ENCODE peak calls at places on chromosomes 1 and 21, in four cellular contexts. One of them, this sample, is unnamed.

GRCh38 chr1:162236201-162236600 is 140.5 kb downstream of the SPATA46 start:
- DNase-seq in ovary: no peak
- DNase-seq in testis: no peak
- DNase-seq in breast epithelium: no peak
- DNase-seq in this sample: no peak

GRCh38 chr1:153679337-153680119 is 1.0 kb downstream of the NPR1 start:
- DNase-seq in ovary: peak; percentile 52
- DNase-seq in testis: no peak
- DNase-seq in breast epithelium: no peak
- DNase-seq in this sample: no peak

GRCh38 chr1:164743991-164744390 is 185.0 kb downstream of the PBX1 start:
- DNase-seq in ovary: no peak
- DNase-seq in testis: no peak
- DNase-seq in breast epithelium: no peak
- DNase-seq in this sample: no peak

GRCh38 chr1:53725238-53725689 is 13.7 kb downstream of the GLIS1 start:
- DNase-seq in ovary: no peak
- DNase-seq in testis: no peak
- DNase-seq in breast epithelium: no peak
- DNase-seq in this sample: no peak

GRCh38 chr21:15557925-15558324 is 171.9 kb upstream of the USP25 start:
- DNase-seq in ovary: no peak
- DNase-seq in testis: no peak
- DNase-seq in breast epithelium: no peak
- DNase-seq in this sample: no peak

GRCh38 chr1:15368888-15369287 is 40.8 kb upstream of the EFHD2 start:
- DNase-seq in testis: no peak
- DNase-seq in ovary: no peak
- DNase-seq in breast epithelium: no peak
- DNase-seq in this sample: no peak

GRCh38 chr1:224565186-224565585 is 50.9 kb upstream of the CNIH3 start:
- DNase-seq in breast epithelium: no peak
- DNase-seq in ovary: no peak
- DNase-seq in testis: no peak
- DNase-seq in this sample: no peak

GRCh38 chr1:20184997-20185833 is 681 bp upstream of the UBXN10 start:
- DNase-seq in ovary: no peak
- DNase-seq in breast epithelium: no peak
- DNase-seq in testis: no peak
- DNase-seq in this sample: no peak

GRCh38 chr1:27306892-27307850 is 14.8 kb upstream of the TMEM222 start:
- DNase-seq in breast epithelium: peak; percentile 28
- DNase-seq in testis: no peak
- DNase-seq in ovary: no peak
- DNase-seq in this sample: no peak

GRCh38 chr1:166952002-166952746 is 23.2 kb downstream of the ILDR2 start:
- DNase-seq in breast epithelium: no peak
- DNase-seq in testis: no peak
- DNase-seq in ovary: no peak
- DNase-seq in this sample: no peak

GRCh38 chr1:168408531-168409242 is 128.0 kb downstream of the TBX19 start:
- DNase-seq in testis: no peak
- DNase-seq in ovary: no peak
- DNase-seq in breast epithelium: no peak
- DNase-seq in this sample: no peak

GRCh38 chr1:8409107-8409506 is 91.2 kb downstream of the SLC45A1 start:
- DNase-seq in ovary: no peak
- DNase-seq in breast epithelium: no peak
- DNase-seq in testis: no peak
- DNase-seq in this sample: no peak

GRCh38 chr21:35394634-35395369 is 345.7 kb upstream of the RUNX1 start:
- DNase-seq in testis: no peak
- DNase-seq in breast epithelium: no peak
- DNase-seq in ovary: no peak
- DNase-seq in this sample: no peak

GRCh38 chr1:172955161-172955821 is 95.5 kb downstream of the TNFSF18 start:
- DNase-seq in breast epithelium: no peak
- DNase-seq in testis: no peak
- DNase-seq in ovary: no peak
- DNase-seq in this sample: no peak

GRCh38 chr1:36034692-36035091 is 49.2 kb upstream of the TEKT2 start:
- DNase-seq in breast epithelium: no peak
- DNase-seq in testis: no peak
- DNase-seq in ovary: no peak
- DNase-seq in this sample: no peak

GRCh38 chr1:162175393-162175792 is 105.9 kb downstream of the NOS1AP start:
- DNase-seq in ovary: no peak
- DNase-seq in testis: no peak
- DNase-seq in breast epithelium: no peak
- DNase-seq in this sample: no peak

GRCh38 chr1:205913451-205914204 is 29.6 kb downstream of the SLC26A9 start:
- DNase-seq in testis: peak; percentile 87
- DNase-seq in ovary: peak; percentile 37
- DNase-seq in breast epithelium: no peak
- DNase-seq in this sample: peak; percentile 85

GRCh38 chr1:56249244-56249643 is 330.1 kb downstream of the PLPP3 start:
- DNase-seq in ovary: no peak
- DNase-seq in testis: no peak
- DNase-seq in breast epithelium: no peak
- DNase-seq in this sample: no peak

GRCh38 chr1:5793516-5793915 is 198.7 kb downstream of the NPHP4 start:
- DNase-seq in ovary: no peak
- DNase-seq in breast epithelium: no peak
- DNase-seq in testis: no peak
- DNase-seq in this sample: no peak

GRCh38 chr1:2611621-2612437 is 21.0 kb downstream of the MMEL1 start:
- DNase-seq in ovary: no peak
- DNase-seq in testis: peak; percentile 9
- DNase-seq in breast epithelium: no peak
- DNase-seq in this sample: no peak

GRCh38 chr1:60129916-60130315 is 56.3 kb upstream of the C1orf87 start:
- DNase-seq in testis: no peak
- DNase-seq in breast epithelium: no peak
- DNase-seq in ovary: no peak
- DNase-seq in this sample: no peak

GRCh38 chr1:206573772-206574161 is 38.5 kb downstream of the EIF2D start:
- DNase-seq in testis: no peak
- DNase-seq in breast epithelium: no peak
- DNase-seq in ovary: no peak
- DNase-seq in this sample: no peak

GRCh38 chr1:190479028-190479427 is 1.4 kb upstream of the BRINP3 start:
- DNase-seq in ovary: no peak
- DNase-seq in breast epithelium: no peak
- DNase-seq in testis: no peak
- DNase-seq in this sample: no peak

GRCh38 chr21:43027846-43028731 is 47.5 kb downstream of the CBS start:
- DNase-seq in testis: no peak
- DNase-seq in ovary: no peak
- DNase-seq in breast epithelium: no peak
- DNase-seq in this sample: no peak

GRCh38 chr1:67630438-67631045 is 54.5 kb upstream of the GADD45A start:
- DNase-seq in breast epithelium: no peak
- DNase-seq in ovary: no peak
- DNase-seq in testis: no peak
- DNase-seq in this sample: no peak

GRCh38 chr1:220271706-220272046 is 577 bp downstream of the RAB3GAP2 start:
- DNase-seq in breast epithelium: no peak
- DNase-seq in ovary: peak; percentile 19
- DNase-seq in testis: no peak
- DNase-seq in this sample: no peak

GRCh38 chr1:46041974-46042373 is 90.5 kb downstream of the PIK3R3 start:
- DNase-seq in testis: no peak
- DNase-seq in breast epithelium: no peak
- DNase-seq in ovary: no peak
- DNase-seq in this sample: no peak

GRCh38 chr1:11059990-11060948 is at the start of gene SRM:
- DNase-seq in breast epithelium: peak; percentile 83
- DNase-seq in ovary: peak; percentile 89
- DNase-seq in testis: peak; percentile 93
- DNase-seq in this sample: peak; percentile 95

GRCh38 chr1:213604477-213604876 is 383.3 kb upstream of the PROX1 start:
- DNase-seq in testis: no peak
- DNase-seq in ovary: no peak
- DNase-seq in breast epithelium: no peak
- DNase-seq in this sample: no peak

GRCh38 chr21:34670962-34671348 is 2.2 kb downstream of the CLIC6 start:
- DNase-seq in ovary: no peak
- DNase-seq in testis: no peak
- DNase-seq in breast epithelium: no peak
- DNase-seq in this sample: no peak

DNA sequence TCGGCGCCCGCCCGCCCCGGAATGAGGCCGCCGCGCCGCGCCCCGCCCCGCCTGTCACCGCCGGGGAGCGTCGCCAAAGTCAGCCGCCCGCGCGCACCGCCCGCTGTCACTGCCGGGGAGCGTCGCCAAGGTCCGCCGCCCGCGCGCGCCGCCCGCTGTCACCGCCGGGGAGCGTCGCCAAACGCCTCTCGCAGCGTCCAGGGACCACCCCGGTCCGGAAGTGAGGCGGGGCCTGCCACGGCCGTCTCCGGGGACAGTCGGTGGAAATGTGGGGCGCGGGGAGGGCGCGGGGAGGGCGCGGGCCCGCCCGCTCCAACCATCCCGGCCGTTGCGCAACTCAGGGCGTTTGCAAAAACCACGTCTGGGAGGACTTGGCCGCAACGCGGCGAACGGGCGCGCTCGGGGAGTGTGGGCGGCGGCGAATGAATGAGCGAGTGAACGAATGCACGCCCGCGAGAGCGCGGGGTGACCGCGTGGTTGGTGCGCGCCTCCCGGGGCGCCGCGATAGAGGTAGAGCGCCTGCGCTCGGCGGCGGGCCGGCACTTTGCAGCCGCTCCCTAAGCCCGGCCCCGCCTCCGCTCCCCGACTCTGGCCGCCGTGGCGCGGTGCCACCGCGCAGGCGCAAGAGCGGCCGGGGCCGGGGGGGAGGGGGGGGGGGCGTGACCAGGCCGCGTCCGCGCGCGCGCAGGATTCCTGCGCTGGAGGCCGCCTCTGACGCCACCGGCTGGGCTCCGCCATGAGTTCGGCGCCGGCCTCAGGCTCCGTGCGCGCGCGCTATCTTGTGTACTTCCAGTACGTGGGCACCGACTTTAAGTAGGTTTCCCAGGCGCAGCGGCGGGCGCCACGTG is at the start of the genes ACAP3 and PUSL1:
- DNase-seq in breast epithelium: peak; percentile 83
- DNase-seq in testis: peak; percentile 88
- DNase-seq in ovary: peak; percentile 96
- DNase-seq in this sample: peak; percentile 89
- H3K27ac ChIP-seq in breast epithelium: peak within 1 kb of the TSS; percentile 90
- H3K27ac ChIP-seq in testis: peak within 1 kb of the TSS; percentile 91
- H3K27ac ChIP-seq in ovary: peak within 1 kb of the TSS; percentile 67
- H3K27ac ChIP-seq in this sample: peak within 1 kb of the TSS; percentile 99

GRCh38 chr1:65469889-65470340 is 49.4 kb downstream of the LEPR start:
- DNase-seq in testis: no peak
- DNase-seq in breast epithelium: no peak
- DNase-seq in ovary: no peak
- DNase-seq in this sample: no peak

GRCh38 chr1:65470766-65471165 is 50.3 kb downstream of the LEPR start:
- DNase-seq in testis: no peak
- DNase-seq in breast epithelium: no peak
- DNase-seq in ovary: no peak
- DNase-seq in this sample: no peak

GRCh38 chr1:65469126-65469888 is 48.8 kb downstream of the LEPR start:
- DNase-seq in breast epithelium: no peak
- DNase-seq in ovary: no peak
- DNase-seq in testis: no peak
- DNase-seq in this sample: no peak

GRCh38 chr1:65471213-65471833 is 50.9 kb downstream of the LEPR start:
- DNase-seq in testis: no peak
- DNase-seq in breast epithelium: no peak
- DNase-seq in ovary: no peak
- DNase-seq in this sample: no peak

GRCh38 chr1:65467536-65467935 is 47.1 kb downstream of the LEPR start:
- DNase-seq in ovary: no peak
- DNase-seq in testis: no peak
- DNase-seq in breast epithelium: no peak
- DNase-seq in this sample: peak; percentile 58
- TF ChIP-seq CTCF in ovary: no peak
- TF ChIP-seq CTCF in testis: no peak
- TF ChIP-seq CTCF in breast epithelium: no peak
- TF ChIP-seq CTCF in this sample: no peak

DNA sequence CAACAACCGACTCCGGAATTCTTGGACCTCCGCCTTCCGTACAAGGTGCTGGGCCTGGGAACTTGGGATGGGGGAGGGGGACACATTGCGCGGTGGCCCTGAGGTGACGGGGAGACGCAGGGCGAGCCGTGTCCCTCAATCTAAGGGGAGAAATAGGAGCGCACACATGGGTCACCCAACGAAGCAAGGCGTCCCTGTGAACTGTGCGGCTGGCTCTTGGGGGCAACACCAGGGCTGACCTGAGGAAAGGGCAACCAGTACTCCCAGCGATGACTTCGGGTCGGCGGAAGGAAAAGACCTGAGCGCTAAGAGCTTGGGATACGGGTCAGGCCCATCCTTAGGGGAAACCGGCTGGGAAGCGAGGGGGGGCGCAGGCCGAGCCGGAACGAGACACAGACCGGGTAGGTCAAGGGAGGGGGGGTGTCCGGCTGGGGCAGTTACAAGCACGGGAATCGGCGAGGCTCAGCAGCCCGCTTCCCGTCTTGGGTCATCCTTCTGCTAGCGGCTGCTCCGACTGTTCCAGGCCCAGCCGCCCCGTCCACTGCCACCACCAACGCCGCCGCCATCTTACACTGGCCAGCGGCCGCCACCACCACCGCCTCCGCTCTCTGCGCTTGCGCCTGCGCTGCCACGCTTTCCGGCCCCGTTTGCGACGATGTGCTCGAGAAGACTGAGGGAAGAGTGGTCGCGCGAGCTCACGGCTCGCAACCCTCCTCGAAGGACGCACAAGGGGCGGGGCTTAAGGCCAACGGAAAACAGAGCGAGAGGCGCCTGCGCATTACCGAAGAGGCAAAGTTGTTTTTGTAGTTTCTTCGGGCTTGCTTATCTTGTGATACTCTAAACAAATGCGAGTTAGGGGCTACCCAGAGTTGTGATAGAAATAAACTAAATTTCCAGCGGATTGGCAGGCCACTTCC is at the start of gene DCAF8:
- DNase-seq in testis: peak; percentile 98
- DNase-seq in ovary: peak; percentile 98
- DNase-seq in breast epithelium: peak; percentile 98
- DNase-seq in this sample: peak; percentile 98
- TF ChIP-seq POLR2A in testis: peak; percentile 73
- TF ChIP-seq POLR2A in ovary: peak; percentile 95
- TF ChIP-seq POLR2A in breast epithelium: peak; percentile 97
- TF ChIP-seq POLR2A in this sample: peak; percentile 92

GRCh38 chr1:22465018-22465565 is 13.4 kb downstream of the ZBTB40 start:
- DNase-seq in breast epithelium: no peak
- DNase-seq in testis: no peak
- DNase-seq in ovary: no peak
- DNase-seq in this sample: no peak

GRCh38 chr1:22461100-22461499 is 9.4 kb downstream of the ZBTB40 start:
- DNase-seq in testis: no peak
- DNase-seq in breast epithelium: no peak
- DNase-seq in ovary: no peak
- DNase-seq in this sample: no peak

GRCh38 chr1:22462928-22463327 is 11.3 kb downstream of the ZBTB40 start:
- DNase-seq in ovary: no peak
- DNase-seq in breast epithelium: no peak
- DNase-seq in testis: no peak
- DNase-seq in this sample: no peak

GRCh38 chr1:22457836-22458235 is 6.2 kb downstream of the ZBTB40 start:
- DNase-seq in ovary: no peak
- DNase-seq in breast epithelium: no peak
- DNase-seq in testis: no peak
- DNase-seq in this sample: no peak

GRCh38 chr1:22461678-22462527 is 10.3 kb downstream of the ZBTB40 start:
- DNase-seq in ovary: no peak
- DNase-seq in testis: no peak
- DNase-seq in breast epithelium: no peak
- DNase-seq in this sample: no peak
- H3K27ac ChIP-seq in ovary: no peak overlapping the region
- H3K27ac ChIP-seq in testis: no peak overlapping the region
- H3K27ac ChIP-seq in breast epithelium: no peak overlapping the region
- H3K27ac ChIP-seq in this sample: no peak overlapping the region